ENCODE peak calls at places on chromosomes 7 and 10, in seven cellular contexts. A is IMR-90, V is CD14-positive monocyte, L is transverse colon, B is coronary artery, G is heart right ventricle, T is tibial nerve. Q is an unnamed sample.

GRCh38 chr7:91043181-91043580 is 221.1 kb upstream of the FZD1 start:
- DNase-seq in A (no peak), V (no peak), L (no peak), B (no peak), G (no peak), T (no peak), Q (no peak)

GRCh38 chr10:132065491-132066105 is at the start of gene JAKMIP3:
- DNase-seq in A (peak; percentile 96), V (no peak), L (peak; percentile 32), B (peak; percentile 72), G (peak; percentile 50), T (no peak), Q (peak; percentile 77)

GRCh38 chr7:1675036-1675671 is 5.1 kb downstream of the ELFN1 start:
- DNase-seq in A (no peak), V (peak; percentile 39), L (no peak), B (peak; percentile 57), G (no peak), T (peak; percentile 6), Q (no peak)

GRCh38 chr10:17214486-17214885 is 13.0 kb upstream of the TRDMT1 start:
- DNase-seq in A (no peak), V (no peak), L (no peak), B (no peak), G (no peak), T (no peak), Q (no peak)

GRCh38 chr7:114944742-114945625 is 23.1 kb downstream of the MDFIC start:
- DNase-seq in A (peak; percentile 94), V (no peak), L (peak; percentile 43), B (peak; percentile 79), G (peak; percentile 76), T (peak; percentile 53), Q (peak; percentile 89)

GRCh38 chr10:132722980-132723970 is 62.7 kb downstream of the NKX6-2 start:
- DNase-seq in A (no peak), V (no peak), L (no peak), B (no peak), G (peak; percentile 36), T (no peak), Q (no peak)

GRCh38 chr10:3946234-3947229 is 161.5 kb upstream of the KLF6 start:
- DNase-seq in A (no peak), V (no peak), L (no peak), B (no peak), G (no peak), T (no peak), Q (no peak)

GRCh38 chr10:98858525-98858924 is 377.1 kb downstream of the HPSE2 start:
- DNase-seq in A (peak; percentile 12), V (no peak), L (no peak), B (no peak), G (no peak), T (no peak), Q (no peak)

GRCh38 chr10:13913890-13914289 is 327.1 kb downstream of the PRPF18 start:
- DNase-seq in A (no peak), V (no peak), L (no peak), B (no peak), G (no peak), T (no peak), Q (no peak)

GRCh38 chr10:17001297-17001744 is 128.3 kb downstream of the CUBN start:
- DNase-seq in A (no peak), V (no peak), L (no peak), B (no peak), G (no peak), T (no peak), Q (no peak)

GRCh38 chr10:42783181-42783549 is 570 bp downstream of the BMS1 start:
- DNase-seq in A (peak; percentile 74), V (no peak), L (peak; percentile 15), B (no peak), G (peak; percentile 24), T (no peak), Q (peak; percentile 4)

GRCh38 chr7:54841772-54842707 is 83.0 kb upstream of the SEC61G start:
- DNase-seq in A (peak; percentile 95), V (no peak), L (peak; percentile 17), B (no peak), G (peak; percentile 57), T (no peak), Q (peak; percentile 84)

GRCh38 chr7:69115788-69116187 is 482.5 kb upstream of the AUTS2 start:
- DNase-seq in A (no peak), V (no peak), L (no peak), B (no peak), G (no peak), T (no peak), Q (no peak)

GRCh38 chr7:149007146-149007545 is 21.2 kb downstream of the PDIA4 start:
- DNase-seq in A (no peak), V (no peak), L (no peak), B (no peak), G (no peak), T (no peak), Q (no peak)

GRCh38 chr7:40507166-40507565 is 372.4 kb downstream of the SUGCT start:
- DNase-seq in A (no peak), V (no peak), L (no peak), B (no peak), G (no peak), T (no peak), Q (no peak)
- TF ChIP-seq CTCF in A (peak; percentile 23), V (peak; percentile 62), L (no peak), B (no peak), G (no peak), T (no peak), Q (no peak)

GRCh38 chr7:142385528-142386340 is 127.9 kb upstream of the PRSS58 start:
- DNase-seq in A (peak; percentile 76), V (peak; percentile 73), L (peak; percentile 34), B (no peak), G (peak; percentile 36), T (no peak), Q (peak; percentile 34)
- TF ChIP-seq CTCF in A (peak; percentile 77), V (peak; percentile 90), L (peak; percentile 73), B (no peak), G (peak; percentile 41), T (no peak), Q (peak; percentile 78)

GRCh38 chr10:126523071-126523470 is 134.8 kb upstream of the ADAM12 start:
- DNase-seq in A (no peak), V (no peak), L (no peak), B (no peak), G (no peak), T (no peak), Q (no peak)

GRCh38 chr10:126527645-126528319 is 139.5 kb upstream of the ADAM12 start:
- DNase-seq in A (no peak), V (no peak), L (no peak), B (no peak), G (no peak), T (no peak), Q (no peak)

GRCh38 chr10:126525326-126525725 is 137.0 kb upstream of the ADAM12 start:
- DNase-seq in A (no peak), V (no peak), L (no peak), B (no peak), G (no peak), T (no peak), Q (no peak)

GRCh38 chr10:126521354-126521753 is 133.1 kb upstream of the ADAM12 start:
- DNase-seq in A (no peak), V (no peak), L (no peak), B (no peak), G (no peak), T (no peak), Q (no peak)

DNA sequence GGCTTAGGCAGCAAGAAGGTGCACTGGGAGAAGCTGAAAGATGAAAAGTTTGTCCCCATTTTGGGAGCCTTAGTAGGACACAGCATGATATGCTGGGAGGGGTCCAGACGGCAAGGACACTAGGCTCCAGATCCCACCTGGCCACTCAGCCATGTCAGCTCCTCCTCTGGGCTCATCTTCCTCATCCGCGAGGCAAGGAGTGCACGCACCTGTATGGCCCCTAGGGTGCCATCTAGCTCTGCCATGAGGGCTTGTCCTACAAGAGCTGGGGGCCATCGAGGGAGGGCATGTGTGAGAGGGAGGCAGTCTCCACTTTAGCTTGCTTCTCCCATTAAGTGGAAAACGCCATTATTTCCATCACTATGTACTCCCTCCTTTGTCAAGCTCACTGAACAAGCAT is 136.2 kb upstream of the ADAM12 start:
- DNase-seq in A (no peak), V (no peak), L (no peak), B (no peak), G (no peak), T (no peak), Q (no peak)
- TF ChIP-seq CTCF in A (no peak), V (no peak), L (no peak), B (no peak), G (no peak), T (no peak), Q (no peak)

DNA sequence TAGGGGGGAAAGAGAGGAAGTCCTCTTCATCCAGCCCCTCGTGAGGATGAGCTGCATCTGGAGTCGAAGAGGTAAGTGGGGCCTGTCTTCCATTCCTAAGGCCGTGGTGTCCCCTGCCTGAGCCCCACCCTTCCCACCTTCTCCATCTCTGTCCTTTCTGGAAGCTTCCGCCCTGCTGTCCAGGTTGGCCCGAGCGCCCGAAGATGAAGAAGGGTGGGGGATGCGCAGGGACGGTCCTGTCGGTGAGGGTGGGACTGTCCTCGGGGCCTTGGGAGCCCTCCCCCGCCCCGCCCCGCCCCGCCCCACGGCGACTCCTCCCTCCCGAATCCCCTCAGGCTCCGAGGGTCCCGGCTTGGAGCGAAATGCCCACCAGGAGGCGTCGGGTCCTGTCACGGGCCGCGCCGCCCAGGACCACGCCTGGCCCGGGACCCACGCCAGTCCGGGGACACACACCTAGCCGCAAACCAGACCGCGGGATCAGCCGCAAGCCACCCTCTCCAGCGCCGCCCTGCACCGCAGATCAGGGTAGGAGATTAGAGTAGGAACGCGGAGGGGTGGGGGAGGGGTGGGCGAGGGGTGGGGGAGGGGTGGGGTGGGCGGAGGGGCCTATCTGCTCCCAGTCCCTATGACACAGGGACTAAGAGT is 15.3 kb downstream of the GPRIN2 start:
- DNase-seq in A (no peak), V (peak; percentile 43), L (peak; percentile 60), B (no peak), G (no peak), T (peak; percentile 17), Q (no peak)
- TF ChIP-seq CTCF in A (no peak), V (no peak), L (peak; percentile 31), B (no peak), G (no peak), T (no peak), Q (peak; percentile 4)

GRCh38 chr10:79438699-79439085 is 6.7 kb downstream of the ZCCHC24 start:
- DNase-seq in A (no peak), V (no peak), L (no peak), B (no peak), G (no peak), T (no peak), Q (no peak)

GRCh38 chr10:79440281-79440680 is 5.1 kb downstream of the ZCCHC24 start:
- DNase-seq in A (no peak), V (no peak), L (no peak), B (peak; percentile 78), G (no peak), T (no peak), Q (no peak)

GRCh38 chr10:79443338-79444242 is 1.8 kb downstream of the ZCCHC24 start:
- DNase-seq in A (peak; percentile 51), V (no peak), L (no peak), B (no peak), G (no peak), T (no peak), Q (no peak)

GRCh38 chr10:79442171-79443040 is 3.0 kb downstream of the ZCCHC24 start:
- DNase-seq in A (no peak), V (no peak), L (no peak), B (peak; percentile 64), G (no peak), T (no peak), Q (no peak)

DNA sequence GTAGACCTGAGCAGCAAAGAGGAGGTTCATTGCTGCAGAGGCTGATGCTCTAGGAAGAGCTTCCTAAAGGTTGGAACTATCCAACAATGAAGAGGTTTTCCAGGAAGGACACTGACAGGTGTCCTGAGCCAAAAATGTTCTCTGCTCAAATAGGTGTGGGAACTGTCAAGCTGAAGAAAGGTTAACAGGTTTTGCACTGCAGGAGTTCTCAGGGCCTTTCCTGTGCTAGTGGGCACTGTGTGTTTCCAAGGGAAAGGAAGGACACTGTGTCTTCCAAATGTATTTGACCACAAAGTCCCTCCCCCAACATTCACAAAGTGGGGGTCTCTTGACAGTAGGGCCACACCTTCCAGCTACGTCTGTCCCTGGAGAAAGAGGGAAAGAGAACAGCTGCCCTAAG is 4.0 kb downstream of the ZCCHC24 start:
- DNase-seq in A (no peak), V (no peak), L (no peak), B (no peak), G (no peak), T (no peak), Q (no peak)
- TF ChIP-seq CTCF in A (no peak), V (no peak), L (no peak), B (no peak), G (no peak), T (no peak), Q (no peak)

Q was measured in AG09319.